ENCODE peak calls at places on chromosomes 3 and 15, in four cellular contexts. R is heart left ventricle, F is IMR-90, Q is GM12878. E is an unnamed sample. For H3K4me1, the result is how much of the 10 kb centered on the place peaks cover.

GRCh38 chr3:44117736-44118135 is 124.0 kb upstream of the TOPAZ1 start:
- DNase-seq in R (no peak), F (no peak), Q (no peak), E (no peak)

GRCh38 chr15:38362355-38362754 is 91.6 kb upstream of the FAM98B start:
- DNase-seq in F (no peak), R (no peak), Q (no peak), E (no peak)

GRCh38 chr3:25856902-25857518 is 67.1 kb downstream of the OXSM start:
- DNase-seq in R (no peak), Q (no peak), F (peak), E (no peak)

GRCh38 chr15:51387699-51388041 is 46.2 kb downstream of the GLDN start:
- DNase-seq in R (no peak), Q (no peak), F (no peak), E (no peak)

GRCh38 chr3:71647751-71648150 is 64.2 kb upstream of the FOXP1 start:
- DNase-seq in Q (no peak), R (no peak), F (no peak), E (no peak)

GRCh38 chr3:177760803-177761202 is 563.5 kb upstream of the TBL1XR1 start:
- DNase-seq in F (peak), R (no peak), Q (no peak), E (no peak)

GRCh38 chr3:55160241-55160877 is 232.5 kb upstream of the LRTM1 start:
- DNase-seq in R (peak), Q (peak), F (peak), E (peak)

GRCh38 chr3:38149701-38150100 is 11.2 kb downstream of the MYD88 start:
- DNase-seq in Q (no peak), R (no peak), F (no peak), E (no peak)

GRCh38 chr3:126129408-126129891 is 45.5 kb upstream of the SLC41A3 start:
- DNase-seq in F (peak), R (no peak), Q (no peak), E (peak)

GRCh38 chr3:182392182-182392917 is 401.0 kb upstream of the ATP11B start:
- DNase-seq in R (no peak), F (no peak), Q (no peak), E (no peak)

GRCh38 chr3:30084971-30085403 is 521.4 kb upstream of the TGFBR2 start:
- DNase-seq in R (no peak), F (no peak), Q (no peak), E (no peak)

GRCh38 chr3:12440927-12441326 is 43.4 kb upstream of the TSEN2 start:
- DNase-seq in F (peak), R (peak), Q (no peak), E (no peak)

GRCh38 chr15:78666010-78666409 is 25.0 kb upstream of the CHRNB4 start:
- DNase-seq in R (no peak), Q (no peak), F (no peak), E (no peak)

GRCh38 chr3:172516318-172517214 is 6.7 kb downstream of the TNFSF10 start:
- DNase-seq in Q (no peak), R (peak), F (peak), E (peak)

GRCh38 chr15:62933388-62933787 is 109.2 kb upstream of the TPM1 start:
- DNase-seq in F (peak), Q (no peak), R (no peak), E (no peak)

GRCh38 chr15:95146476-95146875 is 915.1 kb downstream of the MCTP2 start:
- DNase-seq in Q (no peak), F (no peak), R (no peak), E (no peak)

GRCh38 chr3:111864821-111865656 is 6.0 kb downstream of the PHLDB2 start:
- DNase-seq in F (peak), Q (no peak), R (peak), E (no peak)

GRCh38 chr3:159726231-159726964 is 262.2 kb upstream of the IL12A start:
- DNase-seq in F (peak), R (no peak), Q (no peak), E (no peak)

GRCh38 chr15:89090791-89091666 is 2.8 kb downstream of the ABHD2 start:
- DNase-seq in Q (no peak), F (peak), R (peak), E (peak)
- TF ChIP-seq POLR2A in Q (peak), F (no peak), R (no peak), E (no peak)

GRCh38 chr3:84680700-84681099 is 278.1 kb upstream of the CADM2 start:
- DNase-seq in Q (no peak), R (no peak), F (no peak), E (no peak)
- H3K4me1 ChIP-seq in Q (under half), R (under half), F (under half), E (under half)

DNA sequence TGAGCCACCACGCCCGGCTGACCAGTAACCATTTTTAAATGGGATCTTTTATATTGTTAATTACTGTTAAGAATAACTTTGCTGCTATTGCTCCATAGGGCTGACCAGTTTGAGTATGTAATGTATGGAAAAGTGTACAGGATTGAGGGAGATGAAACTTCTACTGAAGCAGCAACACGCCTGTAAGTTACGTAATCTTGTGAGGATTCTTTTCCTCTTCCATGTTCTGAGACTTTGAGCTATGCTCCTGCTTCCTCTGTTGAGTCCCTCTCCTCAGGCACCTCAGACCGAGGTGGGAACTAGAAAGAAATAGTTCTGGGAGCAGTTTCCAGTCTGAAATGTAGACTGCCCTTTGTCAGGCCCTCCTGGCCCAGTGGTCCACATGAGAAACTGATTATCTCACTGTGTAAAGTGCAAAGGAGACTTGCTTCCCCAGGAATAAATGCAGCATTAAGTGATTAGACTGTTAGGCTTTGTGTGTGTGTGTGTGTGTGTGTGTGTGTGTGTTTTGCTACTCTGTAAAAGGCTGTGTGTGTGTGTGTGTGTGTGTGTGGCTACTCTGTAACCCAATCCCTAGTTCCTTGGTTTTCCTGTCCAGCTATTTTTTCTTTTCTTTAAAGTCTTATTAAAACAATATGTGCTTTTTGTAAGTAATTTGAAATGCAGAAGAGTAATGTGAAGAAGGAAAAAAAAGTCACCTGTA is 5.3 kb downstream of the POLR2H start:
- DNase-seq in F (peak), R (no peak), Q (no peak), E (no peak)
- TF ChIP-seq POLR2A in F (no peak), R (no peak), Q (no peak), E (no peak)

GRCh38 chr3:66427951-66428350 is 72.9 kb downstream of the LRIG1 start:
- DNase-seq in R (no peak), F (no peak), Q (no peak), E (no peak)
- H3K4me1 ChIP-seq in R (half or more), F (under half), Q (under half), E (under half)

DNA sequence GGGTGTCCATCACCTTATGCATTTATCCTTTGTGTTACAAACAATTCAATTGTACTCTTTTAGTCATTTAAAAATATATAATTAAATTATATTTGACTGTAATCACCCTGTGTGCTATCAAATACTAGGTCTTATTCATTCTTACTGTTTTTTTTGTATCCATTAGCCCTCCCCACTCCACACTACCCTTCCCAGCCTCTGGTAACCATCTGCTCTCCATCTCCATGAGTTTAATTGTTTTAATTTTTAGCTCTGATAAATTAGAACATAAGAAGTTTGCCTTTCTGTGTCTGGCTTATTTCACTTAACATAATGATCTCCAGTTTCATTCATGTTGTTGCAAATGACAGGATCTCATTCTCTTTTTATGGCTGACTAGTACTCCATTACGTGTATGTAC is 16.8 kb downstream of the C3orf20 start:
- DNase-seq in F (no peak), R (no peak), Q (no peak), E (no peak)
- TF ChIP-seq POLR2A in F (no peak), R (no peak), Q (no peak), E (no peak)

DNA sequence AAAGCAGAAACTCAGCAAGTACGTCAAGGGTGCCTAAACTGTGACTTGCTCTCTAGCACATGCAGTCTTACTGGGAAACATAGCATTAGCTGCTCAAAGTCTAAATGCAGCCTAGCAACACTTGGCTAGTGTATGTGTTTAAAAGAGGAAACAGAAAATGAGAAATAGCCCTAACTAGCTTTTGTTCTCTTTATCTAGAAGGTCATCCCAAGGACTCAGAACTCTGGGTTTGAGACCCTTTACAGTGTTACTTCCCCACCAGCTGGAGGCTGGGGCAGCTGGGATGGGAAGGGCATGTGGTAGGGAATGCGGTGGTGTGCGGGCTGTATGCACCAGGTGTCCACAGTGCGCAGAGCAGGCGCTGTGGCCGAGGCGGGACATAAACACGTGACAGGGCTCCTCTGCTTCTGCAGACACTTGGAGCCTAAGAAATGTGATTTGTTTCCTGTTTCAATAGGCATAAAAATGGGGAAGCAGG is 13.3 kb downstream of the ETV5 start:
- DNase-seq in Q (no peak), F (no peak), R (no peak), E (peak)
- H3K4me1 ChIP-seq in Q (under half), F (under half), R (under half), E (half or more)